ENCODE peak calls at places on chromosomes 6 and 20, in four cellular contexts. One of them, this sample, is unnamed.

GRCh38 chr20:44068780-44069191 is 118.2 kb downstream of the JPH2 start:
- DNase-seq in GM10248: peak
- DNase-seq in stimulated activated CD4-positive, alpha-beta T cell treated with anti-CD3 and anti-CD28 coated beads, TNF-alpha, amount 100 ng/mL, for 24 hours: no peak
- DNase-seq in M059J: no peak
- DNase-seq in this sample: no peak

GRCh38 chr20:52094693-52095092 is 96.9 kb downstream of the ZFP64 start:
- DNase-seq in M059J: no peak
- DNase-seq in stimulated activated CD4-positive, alpha-beta T cell treated with anti-CD3 and anti-CD28 coated beads, TNF-alpha, amount 100 ng/mL, for 24 hours: no peak
- DNase-seq in GM10248: no peak
- DNase-seq in this sample: no peak

GRCh38 chr6:129590408-129591022 is 119.5 kb downstream of the ARHGAP18 start:
- DNase-seq in M059J: peak
- DNase-seq in stimulated activated CD4-positive, alpha-beta T cell treated with anti-CD3 and anti-CD28 coated beads, TNF-alpha, amount 100 ng/mL, for 24 hours: no peak
- DNase-seq in GM10248: no peak
- DNase-seq in this sample: no peak

GRCh38 chr6:1554881-1555569 is 54.7 kb upstream of the FOXC1 start:
- DNase-seq in GM10248: peak
- DNase-seq in M059J: peak
- DNase-seq in stimulated activated CD4-positive, alpha-beta T cell treated with anti-CD3 and anti-CD28 coated beads, TNF-alpha, amount 100 ng/mL, for 24 hours: peak
- DNase-seq in this sample: peak

GRCh38 chr6:24923885-24924401 is 11.8 kb downstream of the RIPOR2 start:
- DNase-seq in stimulated activated CD4-positive, alpha-beta T cell treated with anti-CD3 and anti-CD28 coated beads, TNF-alpha, amount 100 ng/mL, for 24 hours: no peak
- DNase-seq in M059J: no peak
- DNase-seq in GM10248: no peak
- DNase-seq in this sample: no peak

GRCh38 chr6:134168580-134169223 is 116.3 kb upstream of the SLC2A12 start:
- DNase-seq in GM10248: no peak
- DNase-seq in stimulated activated CD4-positive, alpha-beta T cell treated with anti-CD3 and anti-CD28 coated beads, TNF-alpha, amount 100 ng/mL, for 24 hours: no peak
- DNase-seq in M059J: peak
- DNase-seq in this sample: peak

GRCh38 chr6:128456510-128457244 is 63.7 kb downstream of the PTPRK start:
- DNase-seq in GM10248: no peak
- DNase-seq in stimulated activated CD4-positive, alpha-beta T cell treated with anti-CD3 and anti-CD28 coated beads, TNF-alpha, amount 100 ng/mL, for 24 hours: no peak
- DNase-seq in M059J: no peak
- DNase-seq in this sample: no peak

GRCh38 chr6:54243699-54244098 is 64.5 kb upstream of the TINAG start:
- DNase-seq in M059J: no peak
- DNase-seq in GM10248: no peak
- DNase-seq in stimulated activated CD4-positive, alpha-beta T cell treated with anti-CD3 and anti-CD28 coated beads, TNF-alpha, amount 100 ng/mL, for 24 hours: no peak
- DNase-seq in this sample: no peak

GRCh38 chr20:51425347-51426106 is 117.0 kb downstream of the NFATC2 start:
- DNase-seq in GM10248: no peak
- DNase-seq in stimulated activated CD4-positive, alpha-beta T cell treated with anti-CD3 and anti-CD28 coated beads, TNF-alpha, amount 100 ng/mL, for 24 hours: no peak
- DNase-seq in M059J: no peak
- DNase-seq in this sample: no peak

GRCh38 chr20:5557123-5557522 is 193.1 kb upstream of the SHLD1 start:
- DNase-seq in stimulated activated CD4-positive, alpha-beta T cell treated with anti-CD3 and anti-CD28 coated beads, TNF-alpha, amount 100 ng/mL, for 24 hours: peak
- DNase-seq in GM10248: peak
- DNase-seq in M059J: peak
- DNase-seq in this sample: peak

GRCh38 chr6:155143610-155144106 is 120.2 kb upstream of the CLDN20 start:
- DNase-seq in GM10248: no peak
- DNase-seq in M059J: peak
- DNase-seq in stimulated activated CD4-positive, alpha-beta T cell treated with anti-CD3 and anti-CD28 coated beads, TNF-alpha, amount 100 ng/mL, for 24 hours: no peak
- DNase-seq in this sample: no peak

GRCh38 chr20:43914697-43915208 is at the start of gene TOX2:
- DNase-seq in GM10248: peak
- DNase-seq in stimulated activated CD4-positive, alpha-beta T cell treated with anti-CD3 and anti-CD28 coated beads, TNF-alpha, amount 100 ng/mL, for 24 hours: no peak
- DNase-seq in M059J: peak
- DNase-seq in this sample: no peak

GRCh38 chr6:5184878-5185277 is 75.9 kb downstream of the LYRM4 start:
- DNase-seq in GM10248: no peak
- DNase-seq in M059J: no peak
- DNase-seq in stimulated activated CD4-positive, alpha-beta T cell treated with anti-CD3 and anti-CD28 coated beads, TNF-alpha, amount 100 ng/mL, for 24 hours: no peak
- DNase-seq in this sample: no peak

GRCh38 chr20:46970937-46971630 is 76.4 kb downstream of the EYA2 start:
- DNase-seq in stimulated activated CD4-positive, alpha-beta T cell treated with anti-CD3 and anti-CD28 coated beads, TNF-alpha, amount 100 ng/mL, for 24 hours: no peak
- DNase-seq in GM10248: no peak
- DNase-seq in M059J: peak
- DNase-seq in this sample: peak

GRCh38 chr6:166379800-166380199 is 2.9 kb downstream of the MPC1 start:
- DNase-seq in M059J: no peak
- DNase-seq in GM10248: no peak
- DNase-seq in stimulated activated CD4-positive, alpha-beta T cell treated with anti-CD3 and anti-CD28 coated beads, TNF-alpha, amount 100 ng/mL, for 24 hours: no peak
- DNase-seq in this sample: no peak

GRCh38 chr6:52517502-52518278 is 59.2 kb downstream of the TRAM2 start:
- DNase-seq in GM10248: peak
- DNase-seq in M059J: peak
- DNase-seq in stimulated activated CD4-positive, alpha-beta T cell treated with anti-CD3 and anti-CD28 coated beads, TNF-alpha, amount 100 ng/mL, for 24 hours: peak
- DNase-seq in this sample: peak

GRCh38 chr6:43773050-43773956 is 3.3 kb downstream of the VEGFA start:
- DNase-seq in GM10248: peak
- DNase-seq in stimulated activated CD4-positive, alpha-beta T cell treated with anti-CD3 and anti-CD28 coated beads, TNF-alpha, amount 100 ng/mL, for 24 hours: peak
- DNase-seq in M059J: peak
- DNase-seq in this sample: peak

GRCh38 chr6:11788043-11788442 is 9.4 kb upstream of the ADTRP start:
- DNase-seq in M059J: no peak
- DNase-seq in stimulated activated CD4-positive, alpha-beta T cell treated with anti-CD3 and anti-CD28 coated beads, TNF-alpha, amount 100 ng/mL, for 24 hours: no peak
- DNase-seq in GM10248: no peak
- DNase-seq in this sample: no peak

GRCh38 chr6:132404736-132405135 is 3.5 kb upstream of the MOXD1 start:
- DNase-seq in GM10248: no peak
- DNase-seq in M059J: peak
- DNase-seq in stimulated activated CD4-positive, alpha-beta T cell treated with anti-CD3 and anti-CD28 coated beads, TNF-alpha, amount 100 ng/mL, for 24 hours: no peak
- DNase-seq in this sample: peak

GRCh38 chr6:3324262-3324942 is 65.7 kb downstream of the PSMG4 start:
- DNase-seq in GM10248: peak
- DNase-seq in M059J: peak
- DNase-seq in stimulated activated CD4-positive, alpha-beta T cell treated with anti-CD3 and anti-CD28 coated beads, TNF-alpha, amount 100 ng/mL, for 24 hours: no peak
- DNase-seq in this sample: peak

GRCh38 chr20:51801220-51801991 is 915 bp downstream of the SALL4 start:
- DNase-seq in M059J: peak
- DNase-seq in GM10248: no peak
- DNase-seq in stimulated activated CD4-positive, alpha-beta T cell treated with anti-CD3 and anti-CD28 coated beads, TNF-alpha, amount 100 ng/mL, for 24 hours: no peak
- DNase-seq in this sample: no peak

GRCh38 chr6:3766219-3766618 is 14.7 kb upstream of the PXDC1 start:
- DNase-seq in stimulated activated CD4-positive, alpha-beta T cell treated with anti-CD3 and anti-CD28 coated beads, TNF-alpha, amount 100 ng/mL, for 24 hours: no peak
- DNase-seq in M059J: no peak
- DNase-seq in GM10248: no peak
- DNase-seq in this sample: no peak

GRCh38 chr6:124255296-124255695 is 451.6 kb downstream of the NKAIN2 start:
- DNase-seq in M059J: no peak
- DNase-seq in GM10248: no peak
- DNase-seq in stimulated activated CD4-positive, alpha-beta T cell treated with anti-CD3 and anti-CD28 coated beads, TNF-alpha, amount 100 ng/mL, for 24 hours: no peak
- DNase-seq in this sample: no peak

GRCh38 chr6:107894821-107895396 is 63.1 kb downstream of the SEC63 start:
- DNase-seq in stimulated activated CD4-positive, alpha-beta T cell treated with anti-CD3 and anti-CD28 coated beads, TNF-alpha, amount 100 ng/mL, for 24 hours: no peak
- DNase-seq in GM10248: no peak
- DNase-seq in M059J: no peak
- DNase-seq in this sample: no peak

GRCh38 chr6:107670792-107671199 is 153.3 kb downstream of the SCML4 start:
- DNase-seq in stimulated activated CD4-positive, alpha-beta T cell treated with anti-CD3 and anti-CD28 coated beads, TNF-alpha, amount 100 ng/mL, for 24 hours: no peak
- DNase-seq in M059J: peak
- DNase-seq in GM10248: peak
- DNase-seq in this sample: peak

GRCh38 chr6:34438705-34439104 is 12.8 kb upstream of the RPS10 start:
- DNase-seq in stimulated activated CD4-positive, alpha-beta T cell treated with anti-CD3 and anti-CD28 coated beads, TNF-alpha, amount 100 ng/mL, for 24 hours: no peak
- DNase-seq in M059J: no peak
- DNase-seq in GM10248: no peak
- DNase-seq in this sample: no peak

GRCh38 chr6:51323056-51323455 is 504.4 kb downstream of the TFAP2B start:
- DNase-seq in GM10248: no peak
- DNase-seq in M059J: no peak
- DNase-seq in stimulated activated CD4-positive, alpha-beta T cell treated with anti-CD3 and anti-CD28 coated beads, TNF-alpha, amount 100 ng/mL, for 24 hours: no peak
- DNase-seq in this sample: no peak